ENCODE peak calls at places on chromosomes 12 and 14, in four cellular contexts. M is SK-N-SH, F is K562, I is GM12878. Z is an unnamed sample.

GRCh38 chr12:68331500-68331868 is 678 bp downstream of the MDM1 start:
- DNase-seq in I (no peak), F (no peak), M (no peak), Z (no peak)

GRCh38 chr12:123937707-123938600 is 34.7 kb downstream of the CCDC92 start:
- DNase-seq in M (no peak), I (no peak), F (no peak), Z (no peak)

GRCh38 chr14:49950275-49951250 is 57.7 kb downstream of the ARF6 start:
- DNase-seq in F (no peak), I (no peak), M (no peak), Z (no peak)

GRCh38 chr12:26630546-26631027 is 202.4 kb downstream of the ITPR2 start:
- DNase-seq in M (no peak), I (no peak), F (no peak), Z (no peak)

GRCh38 chr14:103545915-103546650 is 16.4 kb downstream of the BAG5 start:
- DNase-seq in M (peak), F (no peak), I (no peak), Z (no peak)

GRCh38 chr14:95784137-95784536 is 70.2 kb upstream of the TCL1A start:
- DNase-seq in M (no peak), F (no peak), I (no peak), Z (peak)

GRCh38 chr12:83843531-83843930 is 1069.1 kb downstream of the SLC6A15 start:
- DNase-seq in F (no peak), M (no peak), I (no peak), Z (no peak)

GRCh38 chr14:73474952-73475351 is 15.8 kb upstream of the RIOX1 start:
- DNase-seq in M (no peak), I (no peak), F (no peak), Z (no peak)

GRCh38 chr14:95235351-95235750 is 78.0 kb upstream of the DICER1 start:
- DNase-seq in M (peak), F (no peak), I (no peak), Z (no peak)

GRCh38 chr12:109730306-109731145 is 16.9 kb downstream of the FAM222A start:
- DNase-seq in F (no peak), M (peak), I (no peak), Z (no peak)

GRCh38 chr14:76413962-76414665 is 38.2 kb downstream of the ESRRB start:
- DNase-seq in I (no peak), M (peak), F (no peak), Z (peak)

GRCh38 chr12:109772622-109773321 is 59.1 kb downstream of the FAM222A start:
- DNase-seq in F (no peak), I (no peak), M (no peak), Z (no peak)

GRCh38 chr12:27446436-27446835 is at the start of gene SMCO2:
- DNase-seq in F (no peak), M (no peak), I (no peak), Z (no peak)

GRCh38 chr12:110581951-110582285 is 1.2 kb downstream of the PPTC7 start:
- DNase-seq in M (peak), I (no peak), F (no peak), Z (no peak)

GRCh38 chr14:36293824-36294223 is 26.6 kb downstream of the MBIP start:
- DNase-seq in I (no peak), M (no peak), F (no peak), Z (no peak)

GRCh38 chr12:120445911-120446909 is at the start of the genes GATC and TRIAP1:
- DNase-seq in F (peak), M (peak), I (peak), Z (peak)

GRCh38 chr12:25415004-25415403 is 138.1 kb downstream of the LMNTD1 start:
- DNase-seq in I (no peak), F (no peak), M (peak), Z (no peak)

GRCh38 chr14:68297871-68298468 is 478.4 kb downstream of the RAD51B start:
- DNase-seq in I (no peak), M (no peak), F (no peak), Z (peak)

GRCh38 chr12:46396826-46397225 is 24.3 kb upstream of the SLC38A2 start:
- DNase-seq in M (no peak), F (no peak), I (no peak), Z (no peak)

GRCh38 chr12:9646794-9647622 is 22.5 kb upstream of the CLEC2D start:
- DNase-seq in I (no peak), M (no peak), F (no peak), Z (no peak)

GRCh38 chr12:114192549-114192948 is 213.4 kb downstream of the TBX5 start:
- DNase-seq in F (no peak), I (no peak), M (no peak), Z (no peak)

GRCh38 chr12:38930994-38931393 is 25.6 kb upstream of the CPNE8 start:
- DNase-seq in I (no peak), F (no peak), M (no peak), Z (no peak)

GRCh38 chr12:124567035-124567672 is at the start of gene NCOR2:
- DNase-seq in I (no peak), M (peak), F (peak), Z (no peak)

GRCh38 chr12:14774944-14775651 is 28.2 kb downstream of the WBP11 start:
- DNase-seq in F (no peak), I (no peak), M (peak), Z (no peak)

GRCh38 chr12:118357327-118358007 is 15.2 kb downstream of the TAOK3 start:
- DNase-seq in I (peak), F (peak), M (peak), Z (no peak)

GRCh38 chr14:102486513-102487203 is 22.9 kb downstream of the ANKRD9 start:
- DNase-seq in I (no peak), F (no peak), M (no peak), Z (no peak)

GRCh38 chr14:65290830-65291229 is 121.7 kb upstream of the FUT8 start:
- DNase-seq in F (no peak), M (no peak), I (no peak), Z (no peak)

GRCh38 chr12:71478277-71478676 is 38.7 kb downstream of the LGR5 start:
- DNase-seq in F (no peak), I (no peak), M (no peak), Z (no peak)

GRCh38 chr14:104240426-104241157 is 102.2 kb downstream of the KIF26A start:
- DNase-seq in I (no peak), F (no peak), M (peak), Z (no peak)

DNA sequence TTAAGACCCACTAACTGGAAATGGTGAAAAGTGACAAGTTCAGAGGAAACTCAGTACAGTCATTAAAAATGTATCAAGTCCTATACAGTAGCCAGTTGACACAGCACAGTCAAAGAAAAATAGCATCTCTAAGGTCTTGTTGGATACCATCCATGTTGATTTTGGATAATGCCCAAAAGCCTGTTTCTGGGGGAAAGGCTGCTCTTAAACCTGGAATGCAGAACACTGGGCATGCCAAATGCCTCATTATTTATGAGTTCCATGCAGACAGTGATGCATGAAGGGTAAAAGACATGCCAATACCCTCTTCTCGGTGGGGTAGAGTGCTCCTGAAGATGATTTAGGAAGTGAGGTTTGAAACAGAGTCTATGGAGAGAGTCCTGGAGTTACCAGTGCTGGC is 29.6 kb downstream of the KCNK13 start:
- DNase-seq in F (no peak), M (peak), I (no peak), Z (no peak)
- TF ChIP-seq USF1 in F (no peak), M (no peak), I (no peak), Z (no peak)

GRCh38 chr14:69848156-69848555 is 31.1 kb upstream of the SMOC1 start:
- DNase-seq in F (no peak), M (no peak), I (no peak), Z (no peak)
- TF ChIP-seq USF1 in F (no peak), M (no peak), I (no peak), Z (no peak)

GRCh38 chr12:50182461-50182860 is 15.3 kb upstream of the CERS5 start:
- DNase-seq in I (no peak), F (no peak), M (no peak), Z (no peak)
- TF ChIP-seq USF1 in I (no peak), F (no peak), M (no peak), Z (no peak)

DNA sequence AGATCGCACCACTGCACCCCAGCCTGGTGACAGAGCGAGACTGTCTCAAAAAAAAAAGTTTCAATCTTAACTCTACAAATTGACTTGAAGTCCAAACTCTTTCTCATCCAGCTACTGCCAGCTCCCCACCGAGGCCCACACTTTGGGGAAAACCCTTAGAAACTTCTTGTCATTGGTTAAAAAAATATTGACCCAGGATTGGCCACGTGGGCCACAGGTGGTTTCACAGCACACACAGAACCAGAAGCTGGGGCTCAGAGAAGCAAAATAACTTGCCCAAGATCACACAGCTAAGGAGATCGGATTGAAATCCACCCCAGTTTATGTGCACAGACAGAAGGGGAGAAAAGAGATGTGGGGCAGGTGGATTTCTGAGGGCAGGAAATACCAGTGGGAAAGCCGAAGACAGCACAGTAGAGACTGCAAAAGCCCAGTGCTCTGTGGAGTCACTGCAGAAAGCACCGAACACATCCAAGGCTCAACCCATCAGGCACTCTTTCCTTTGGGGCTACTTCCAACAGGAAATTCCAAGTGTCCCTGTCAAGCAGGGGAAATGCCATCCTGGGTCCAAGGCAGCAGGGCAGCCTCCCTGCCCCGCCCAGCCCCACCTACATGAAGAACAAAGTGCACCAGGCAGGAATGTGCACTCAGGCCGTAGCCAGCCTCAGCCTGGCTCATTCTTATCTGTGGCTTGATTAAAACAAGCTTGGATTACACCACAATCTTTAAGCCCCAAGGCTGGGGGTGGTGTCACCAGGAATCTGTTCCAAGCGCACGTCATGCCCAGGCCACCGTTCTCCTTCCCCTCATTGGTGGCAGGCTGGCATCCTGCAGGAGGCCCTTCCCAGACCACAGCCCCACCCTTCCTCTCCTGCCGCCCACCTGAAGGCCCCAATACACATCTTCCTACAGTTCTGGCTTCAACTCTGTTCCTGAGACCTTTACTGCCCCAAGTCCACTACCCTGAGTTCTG is 72.5 kb downstream of the ITPK1 start:
- DNase-seq in F (no peak), M (peak), I (no peak), Z (no peak)
- TF ChIP-seq USF1 in F (no peak), M (no peak), I (no peak), Z (no peak)

GRCh38 chr12:44077293-44077692 is 241.4 kb downstream of the TMEM117 start:
- DNase-seq in I (no peak), M (no peak), F (no peak), Z (no peak)
- TF ChIP-seq USF1 in I (no peak), M (no peak), F (no peak), Z (no peak)

DNA sequence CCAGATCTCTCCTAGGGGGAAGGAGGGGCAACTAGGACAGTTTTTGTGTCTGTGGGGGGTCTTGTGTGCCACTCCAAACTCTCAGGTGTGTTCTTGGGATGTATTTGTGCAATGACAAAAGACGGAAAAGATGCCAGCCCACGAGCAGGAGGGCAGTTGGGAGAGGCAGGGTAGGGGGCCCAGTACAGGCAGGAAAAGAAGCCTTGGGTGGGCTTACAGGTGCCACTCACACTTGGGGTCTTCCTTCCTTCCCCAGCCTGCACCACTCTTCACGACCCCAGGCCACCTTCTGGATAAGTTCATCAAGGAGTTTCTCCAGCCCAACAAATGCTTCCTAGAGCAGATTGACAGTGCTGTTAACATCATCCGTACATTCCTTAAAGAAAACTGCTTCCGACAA is 24.4 kb downstream of the OAS2 start:
- DNase-seq in M (no peak), I (no peak), F (no peak), Z (no peak)
- TF ChIP-seq USF1 in M (no peak), I (no peak), F (no peak), Z (no peak)

GRCh38 chr14:63564318-63564717 is 21.1 kb upstream of the PPP2R5E start:
- DNase-seq in M (no peak), F (no peak), I (no peak), Z (no peak)
- TF ChIP-seq USF1 in M (no peak), F (no peak), I (no peak), Z (no peak)

Z was measured in WTC11.